ENCODE peak calls at places on chromosome 11, in four cellular contexts. Z is A549, X is HepG2, E is K562. Q is an unnamed sample.

GRCh38 chr11:127962416-127962815 is 624.9 kb downstream of the ETS1 start:
- DNase-seq in Z (no peak), E (no peak), X (no peak), Q (no peak)

GRCh38 chr11:19642185-19642591 is 70.4 kb upstream of the NAV2 start:
- DNase-seq in E (no peak), Z (no peak), X (no peak), Q (no peak)

GRCh38 chr11:34747261-34747660 is 126.4 kb downstream of the EHF start:
- DNase-seq in Z (no peak), X (no peak), E (no peak), Q (no peak)

GRCh38 chr11:1306186-1307162 is 3.0 kb downstream of the TOLLIP start:
- DNase-seq in Z (no peak), E (no peak), X (no peak), Q (no peak)

GRCh38 chr11:119284344-119285157 is 32.4 kb downstream of the MCAM start:
- DNase-seq in X (peak), E (no peak), Z (peak), Q (no peak)

GRCh38 chr11:112285918-112286317 is 25.3 kb upstream of the PLET1 start:
- DNase-seq in Z (no peak), X (no peak), E (peak), Q (no peak)

GRCh38 chr11:110298298-110298765 is 1.9 kb upstream of the RDX start:
- DNase-seq in Z (peak), X (peak), E (no peak), Q (no peak)

GRCh38 chr11:99791354-99791753 is 770.6 kb downstream of the CNTN5 start:
- DNase-seq in Z (no peak), E (no peak), X (no peak), Q (no peak)

GRCh38 chr11:108536783-108537182 is 38.6 kb upstream of the POGLUT3 start:
- DNase-seq in Z (no peak), X (no peak), E (no peak), Q (no peak)

GRCh38 chr11:87870081-87870480 is 305.2 kb downstream of the RAB38 start:
- DNase-seq in Z (no peak), E (no peak), X (no peak), Q (no peak)
- TF ChIP-seq HMGXB4 in Z (no peak), E (no peak), X (no peak), Q (no peak)

GRCh38 chr11:60771146-60771545 is 14.0 kb upstream of the MS4A10 start:
- DNase-seq in X (no peak), E (no peak), Z (no peak), Q (no peak)

GRCh38 chr11:60774726-60775125 is 10.4 kb upstream of the MS4A10 start:
- DNase-seq in X (no peak), E (no peak), Z (no peak), Q (no peak)

GRCh38 chr11:60775420-60775961 is 9.6 kb upstream of the MS4A10 start:
- DNase-seq in E (peak), Z (peak), X (peak), Q (peak)

GRCh38 chr11:60771879-60772525 is 13.1 kb upstream of the MS4A10 start:
- DNase-seq in Z (no peak), X (no peak), E (no peak), Q (no peak)

DNA sequence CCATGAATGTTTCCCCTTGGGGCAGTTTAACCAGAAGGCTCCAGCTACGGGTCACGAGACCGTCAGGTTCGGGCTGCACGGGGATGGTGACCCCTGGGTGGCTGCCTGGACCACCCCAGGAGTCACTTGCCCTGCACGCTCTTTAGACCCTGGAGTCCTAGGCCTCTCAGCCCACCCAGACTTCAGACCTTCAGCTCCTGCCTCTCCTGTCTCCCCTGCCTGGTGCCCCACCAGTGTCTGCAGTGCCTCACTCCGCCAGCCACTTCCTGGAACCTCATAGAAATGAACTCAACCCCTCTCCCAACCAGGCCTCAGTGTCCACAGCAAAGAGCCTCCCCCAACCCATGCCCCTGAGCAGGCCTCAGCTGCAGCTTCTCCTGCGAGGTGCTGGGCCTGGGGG is 12.5 kb upstream of the MS4A10 start:
- DNase-seq in X (no peak), E (no peak), Z (no peak), Q (no peak)
- TF ChIP-seq HMGXB4 in X (no peak), E (no peak), Z (no peak), Q (no peak)

GRCh38 chr11:13338437-13339069 is 61.0 kb downstream of the BMAL1 start:
- DNase-seq in Z (peak), E (peak), X (no peak), Q (no peak)

GRCh38 chr11:13341028-13341427 is 63.4 kb downstream of the BMAL1 start:
- DNase-seq in X (no peak), Z (no peak), E (no peak), Q (no peak)

GRCh38 chr11:13337986-13338436 is 60.4 kb downstream of the BMAL1 start:
- DNase-seq in X (no peak), Z (peak), E (no peak), Q (no peak)

GRCh38 chr11:13336246-13336873 is 58.8 kb downstream of the BMAL1 start:
- DNase-seq in E (no peak), Z (peak), X (no peak), Q (no peak)

DNA sequence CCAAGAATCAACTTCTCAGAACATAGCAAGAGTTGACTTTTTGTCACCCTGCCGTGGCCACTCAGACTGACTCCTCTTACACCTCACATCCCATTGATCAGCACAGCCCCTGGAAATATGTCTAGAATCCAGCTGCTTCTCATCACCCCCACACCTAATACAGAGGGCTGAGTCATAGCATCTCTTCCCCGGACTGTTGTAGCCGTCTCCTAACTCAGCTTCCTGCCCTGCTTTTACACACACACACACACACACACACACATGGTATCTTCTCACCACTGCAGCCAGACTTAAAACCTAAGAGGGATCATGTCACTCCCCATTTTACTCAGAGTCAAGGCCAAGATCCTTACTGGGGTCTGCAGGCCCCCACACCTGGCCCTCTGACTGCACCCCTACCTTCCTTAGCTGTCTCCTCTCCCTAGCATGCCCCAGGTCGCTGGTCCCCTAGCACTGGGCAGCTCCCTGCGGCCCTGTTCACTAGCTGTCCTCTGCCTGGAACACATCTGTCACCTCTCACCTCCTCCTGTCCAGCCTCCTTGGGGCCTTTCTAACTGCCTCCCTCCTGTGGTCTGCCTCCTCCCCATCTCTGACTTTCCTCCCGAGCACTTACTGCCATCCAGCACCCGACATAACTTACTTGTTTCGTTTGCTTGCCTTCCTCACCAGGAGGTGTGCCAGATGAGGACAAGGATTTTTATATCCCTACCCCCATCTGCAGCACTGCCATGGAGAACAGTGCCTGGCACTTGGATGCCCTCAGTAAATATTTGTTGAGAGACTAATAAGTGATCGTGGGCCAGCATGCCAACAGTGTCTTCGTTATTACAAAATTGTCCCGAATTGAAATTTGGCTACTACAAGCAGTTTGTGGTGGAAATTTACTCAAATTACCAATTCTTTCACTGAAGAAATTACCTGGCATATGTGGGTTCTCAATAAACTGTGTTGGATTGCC is 61.9 kb downstream of the BMAL1 start:
- DNase-seq in Z (peak), E (no peak), X (no peak), Q (no peak)
- TF ChIP-seq HMGXB4 in Z (no peak), E (no peak), X (no peak), Q (no peak)

GRCh38 chr11:72773291-72773690 is 20.6 kb downstream of the STARD10 start:
- DNase-seq in E (no peak), Z (no peak), X (no peak), Q (no peak)
- TF ChIP-seq HMGXB4 in E (no peak), Z (no peak), X (no peak), Q (no peak)

DNA sequence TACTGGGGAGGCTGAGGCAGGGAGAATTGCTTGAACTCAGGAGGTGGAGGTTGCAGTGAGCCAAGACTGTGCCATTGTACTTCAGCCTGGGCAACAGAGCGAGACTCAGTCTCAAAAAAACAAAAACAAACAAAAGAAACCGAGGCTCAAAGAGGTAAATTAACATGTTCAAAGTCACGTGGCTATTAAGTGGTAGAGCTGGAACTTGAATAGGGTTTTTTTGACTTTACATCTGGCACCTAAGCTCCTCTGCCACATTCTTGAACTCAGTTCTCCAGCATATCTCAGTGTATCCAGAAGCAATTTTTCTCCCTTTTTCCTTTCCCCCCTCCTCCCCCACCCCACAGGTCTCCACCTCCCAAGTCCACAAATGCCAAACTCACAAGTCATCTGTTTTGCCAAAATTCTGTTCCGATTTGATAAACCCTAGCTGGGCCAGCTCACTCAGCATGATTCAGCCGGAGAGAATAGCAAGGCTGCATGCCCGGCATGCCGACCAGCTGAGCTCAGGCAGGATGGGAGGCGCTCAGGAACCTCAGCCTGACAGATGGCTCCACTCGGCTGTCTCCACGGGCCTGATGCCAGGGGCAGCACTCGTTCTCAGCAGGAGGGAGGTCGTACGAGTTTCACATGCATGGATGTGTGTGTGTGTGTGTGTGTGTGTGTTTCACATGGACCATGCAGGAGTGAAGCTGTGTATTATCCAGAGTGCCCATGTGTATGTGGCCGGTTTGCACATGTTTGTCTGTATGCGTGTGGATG is 63.2 kb upstream of the RRAS2 start:
- DNase-seq in Z (peak), X (peak), E (peak), Q (peak)
- TF ChIP-seq HMGXB4 in Z (no peak), X (no peak), E (no peak), Q (no peak)

Q was measured in WTC11.